ENCODE peak calls at places on chromosomes 7 and 10, in ten cellular contexts. Q, L, A, V, K, R, U, W, Y and F are unnamed samples.

GRCh38 chr7:76037310-76037709 is 10.5 kb downstream of the STYXL1 start:
- DNase-seq in A (no peak), Q (peak; percentile 33), Y (no peak), W (no peak), L (peak; percentile 75), V (no peak), R (no peak), U (peak; percentile 35), K (no peak), F (no peak)

GRCh38 chr7:103988468-103989199 is 824 bp downstream of the RELN start:
- DNase-seq in Q (peak; percentile 4), A (no peak), W (no peak), R (no peak), K (no peak), V (peak; percentile 75), L (no peak), U (peak; percentile 23), Y (no peak), F (no peak)

GRCh38 chr10:15208221-15208620 is 39.7 kb upstream of the NMT2 start:
- DNase-seq in W (no peak), L (no peak), Y (no peak), U (no peak), Q (no peak), R (no peak), V (no peak), K (no peak), A (no peak), F (no peak)

GRCh38 chr7:18700147-18700546 is 204.6 kb downstream of the HDAC9 start:
- DNase-seq in W (no peak), Q (no peak), U (no peak), Y (no peak), R (no peak), V (peak; percentile 78), K (no peak), L (no peak), A (no peak), F (no peak)

GRCh38 chr7:14449291-14449690 is 453.3 kb downstream of the DGKB start:
- DNase-seq in Y (no peak), W (no peak), L (no peak), U (no peak), K (no peak), V (no peak), Q (no peak), R (no peak), A (no peak), F (no peak)

GRCh38 chr7:143456992-143457793 is 13.9 kb downstream of the TAS2R60 start:
- DNase-seq in Y (no peak), A (no peak), W (no peak), K (no peak), R (no peak), L (no peak), Q (no peak), V (no peak), U (peak; percentile 60), F (no peak)

GRCh38 chr10:102408728-102409603 is 9.6 kb downstream of the PSD start:
- DNase-seq in V (peak; percentile 78), A (peak; percentile 30), R (peak; percentile 83), Y (peak; percentile 36), L (no peak), W (peak; percentile 84), K (peak; percentile 74), U (no peak), Q (peak; percentile 30), F (peak; percentile 80)

GRCh38 chr10:34994565-34995142 is 95.5 kb downstream of the CUL2 start:
- DNase-seq in W (peak; percentile 58), Y (peak; percentile 30), K (peak; percentile 44), Q (peak; percentile 63), L (no peak), R (peak; percentile 47), A (peak; percentile 62), V (peak; percentile 91), U (peak; percentile 89), F (no peak)

GRCh38 chr7:7870590-7870989 is 98.0 kb upstream of the GLCCI1 start:
- DNase-seq in R (no peak), K (no peak), Y (no peak), V (no peak), U (no peak), L (no peak), W (no peak), A (no peak), Q (no peak), F (no peak)

GRCh38 chr7:80275192-80275605 is 140.6 kb downstream of the GNAI1 start:
- DNase-seq in Q (no peak), K (no peak), R (no peak), W (no peak), A (no peak), U (no peak), V (no peak), Y (no peak), L (no peak), F (no peak)

GRCh38 chr7:54622696-54623309 is 80.6 kb downstream of the VSTM2A start:
- DNase-seq in L (no peak), W (no peak), K (no peak), Q (no peak), V (no peak), R (no peak), U (no peak), A (no peak), Y (no peak), F (no peak)

GRCh38 chr10:69045441-69046300 is 42.2 kb upstream of the SRGN start:
- DNase-seq in Y (no peak), U (peak; percentile 98), W (no peak), R (peak; percentile 50), V (no peak), A (peak; percentile 82), L (no peak), Q (peak; percentile 67), K (no peak), F (no peak)

GRCh38 chr7:37833107-37833817 is 15.1 kb upstream of the NME8 start:
- DNase-seq in L (peak; percentile 17), U (no peak), W (peak; percentile 39), Y (peak; percentile 26), V (peak; percentile 72), K (peak; percentile 44), R (peak; percentile 41), A (no peak), Q (peak; percentile 70), F (peak; percentile 41)

DNA sequence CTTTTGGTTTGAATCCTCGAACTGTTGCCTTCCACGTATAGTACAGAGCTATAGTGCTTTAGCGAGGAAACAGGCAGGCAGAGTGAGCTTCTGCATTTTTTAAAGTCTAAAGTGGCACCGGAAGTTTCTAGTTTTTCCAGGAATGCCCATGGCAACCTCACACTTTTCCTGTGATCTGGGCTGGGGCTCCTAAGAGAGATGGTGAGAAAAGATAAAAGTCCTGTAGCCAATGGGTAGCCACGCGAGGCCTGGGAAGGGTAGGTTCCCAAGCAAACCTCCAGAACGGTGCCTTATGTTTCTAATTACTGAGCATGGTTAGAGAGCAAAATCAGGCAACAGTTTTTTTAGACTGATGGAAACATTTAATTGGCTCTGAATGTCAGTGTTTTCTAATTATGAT is 76.7 kb downstream of the CALD1 start:
- DNase-seq in R (no peak), L (no peak), U (no peak), V (no peak), W (no peak), K (no peak), A (no peak), Q (no peak), Y (no peak), F (no peak)
- H3K27ac ChIP-seq in R (no peak overlapping the region), L (peak overlapping the region; percentile 33), U (no peak overlapping the region), V (no peak overlapping the region), W (no peak overlapping the region), K (peak overlapping the region; percentile 55), A (no peak overlapping the region), Q (peak overlapping the region; percentile 42), Y (peak overlapping the region; percentile 42), F (no peak overlapping the region)

DNA sequence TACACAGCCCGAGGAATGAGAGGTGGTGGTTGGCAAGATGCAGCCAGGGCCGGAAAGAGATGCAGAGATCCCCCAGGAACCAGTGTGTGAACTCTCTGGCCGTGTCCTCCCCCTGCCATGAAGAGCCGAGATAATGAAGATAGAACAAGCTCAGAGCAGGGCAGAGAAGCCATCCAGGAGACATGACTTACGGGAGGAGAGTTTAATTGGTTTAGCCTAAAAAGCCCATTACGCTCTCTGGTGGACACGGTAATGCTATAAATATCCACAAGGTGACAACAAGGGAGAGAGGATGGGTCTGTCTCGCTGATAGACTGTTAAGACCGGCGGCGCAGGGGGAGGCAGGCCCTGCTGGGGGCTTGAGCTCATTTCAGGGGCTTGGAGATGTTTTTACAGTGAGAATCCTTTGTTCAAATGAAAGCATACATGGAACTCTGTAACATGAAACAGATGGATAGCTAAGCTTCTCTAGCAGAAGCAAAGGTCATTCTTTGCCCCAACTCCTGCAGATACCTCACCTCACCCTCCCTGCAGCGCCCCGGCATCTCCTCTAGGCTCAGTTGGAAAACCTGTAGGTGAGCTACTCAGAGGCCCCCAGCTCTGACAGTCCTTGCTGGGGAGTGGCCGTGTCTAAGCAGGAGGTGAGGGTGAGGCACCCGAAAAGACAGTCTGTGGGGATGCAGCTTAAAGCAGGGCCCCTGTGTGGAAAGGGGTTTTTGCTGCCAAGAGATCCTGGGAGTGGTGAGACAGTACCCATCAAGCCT is 40.8 kb upstream of the LOXL4 start:
- DNase-seq in V (no peak), W (no peak), R (no peak), A (no peak), U (no peak), Y (no peak), L (no peak), K (no peak), Q (no peak), F (no peak)
- H3K27ac ChIP-seq in V (no peak overlapping the region), W (no peak overlapping the region), R (no peak overlapping the region), A (no peak overlapping the region), U (no peak overlapping the region), Y (no peak overlapping the region), L (no peak overlapping the region), K (no peak overlapping the region), Q (no peak overlapping the region), F (no peak overlapping the region)

GRCh38 chr7:102312317-102312716 is 25.6 kb downstream of the SH2B2 start:
- DNase-seq in A (no peak), R (no peak), Y (no peak), L (no peak), V (no peak), W (no peak), Q (no peak), K (no peak), U (no peak), F (no peak)
- H3K27ac ChIP-seq in A (no peak overlapping the region), R (no peak overlapping the region), Y (no peak overlapping the region), L (no peak overlapping the region), V (no peak overlapping the region), W (no peak overlapping the region), Q (no peak overlapping the region), K (no peak overlapping the region), U (no peak overlapping the region), F (no peak overlapping the region)

GRCh38 chr7:25615603-25616002 is 387.3 kb upstream of the NPVF start:
- DNase-seq in U (no peak), L (no peak), K (no peak), R (no peak), Y (no peak), V (no peak), Q (no peak), A (no peak), W (no peak), F (no peak)
- H3K27ac ChIP-seq in U (no peak overlapping the region), L (no peak overlapping the region), K (no peak overlapping the region), R (no peak overlapping the region), Y (peak overlapping the region; percentile 19), V (no peak overlapping the region), Q (no peak overlapping the region), A (no peak overlapping the region), W (no peak overlapping the region), F (no peak overlapping the region)

DNA sequence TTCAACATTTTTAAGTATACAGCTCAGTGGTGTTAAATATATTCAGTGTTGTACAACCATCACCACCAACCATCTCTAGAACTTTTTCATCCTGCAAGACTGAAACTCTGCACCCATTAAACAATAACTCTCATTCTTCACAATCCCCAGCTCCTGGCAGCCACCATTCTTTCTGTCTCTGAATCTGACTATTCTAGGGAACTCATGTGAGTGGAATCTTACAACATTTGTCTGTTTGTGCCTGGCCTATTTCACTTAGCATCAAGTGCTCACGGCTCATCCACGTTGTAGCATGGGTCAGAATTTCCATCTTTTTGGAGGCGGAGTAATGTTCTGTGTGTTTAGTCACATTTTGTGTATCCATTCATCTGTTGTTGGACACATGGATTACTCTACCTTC is 40.8 kb upstream of the PFKFB3 start:
- DNase-seq in V (no peak), A (no peak), L (no peak), U (no peak), Q (no peak), R (no peak), K (no peak), W (no peak), Y (no peak), F (no peak)
- H3K27ac ChIP-seq in V (no peak overlapping the region), A (no peak overlapping the region), L (peak overlapping the region; percentile 92), U (no peak overlapping the region), Q (no peak overlapping the region), R (no peak overlapping the region), K (no peak overlapping the region), W (no peak overlapping the region), Y (no peak overlapping the region), F (no peak overlapping the region)